ENCODE peak calls at places on chromosomes 7 and 10, in six cellular contexts. Q is transverse colon; D is activated CD4-positive, alpha-beta memory T cell treated with anti-CD3 and anti-CD28 coated beads, Interleukin-2, amount 10 ng/mL, durations not matched to agents 7 days and 5 days; M is HFFc6; L is NCI-H1092; F is activated gamma-delta T cell. Z is an unnamed sample.

GRCh38 chr7:149369497-149369896 is 91.4 kb downstream of the ZNF777 start:
- DNase-seq in Q (no peak), D (no peak), M (no peak), L (no peak), F (no peak), Z (peak; percentile 8)

GRCh38 chr10:29305031-29305335 is 16.1 kb downstream of the LYZL1 start:
- DNase-seq in Q (no peak), D (no peak), M (no peak), L (no peak), F (no peak), Z (no peak)

GRCh38 chr10:72020914-72021754 is 56.9 kb downstream of the CHST3 start:
- DNase-seq in Q (no peak), D (no peak), M (no peak), L (no peak), F (no peak), Z (no peak)

GRCh38 chr10:33235271-33235884 is 99.1 kb downstream of the NRP1 start:
- DNase-seq in Q (no peak), D (no peak), M (no peak), L (no peak), F (no peak), Z (no peak)

GRCh38 chr7:138137423-138138171 is 61.3 kb downstream of the AKR1D1 start:
- DNase-seq in Q (no peak), D (no peak), M (no peak), L (no peak), F (no peak), Z (no peak)

GRCh38 chr10:103334567-103334966 is 16.4 kb downstream of the PCGF6 start:
- DNase-seq in Q (no peak), D (no peak), M (no peak), L (no peak), F (no peak), Z (no peak)

GRCh38 chr7:149422914-149423285 is 38.0 kb downstream of the ZNF777 start:
- DNase-seq in Q (peak; percentile 37), D (peak; percentile 38), M (no peak), L (no peak), F (no peak), Z (no peak)

GRCh38 chr10:88702848-88703597 is 3.0 kb upstream of the LIPK start:
- DNase-seq in Q (peak; percentile 68), D (no peak), M (no peak), L (peak; percentile 4), F (no peak), Z (peak; percentile 83)

GRCh38 chr7:2044311-2044882 is 188.3 kb downstream of the MAD1L1 start:
- DNase-seq in Q (no peak), D (no peak), M (no peak), L (no peak), F (no peak), Z (no peak)

GRCh38 chr7:44378744-44379143 is 53.4 kb upstream of the CAMK2B start:
- DNase-seq in Q (no peak), D (no peak), M (peak; percentile 86), L (no peak), F (no peak), Z (peak; percentile 83)

GRCh38 chr7:139431010-139431409 is 52.5 kb downstream of the KLRG2 start:
- DNase-seq in Q (no peak), D (no peak), M (no peak), L (no peak), F (no peak), Z (peak; percentile 59)

GRCh38 chr10:17793041-17793440 is 16.1 kb upstream of the MRC1 start:
- DNase-seq in Q (no peak), D (no peak), M (no peak), L (no peak), F (no peak), Z (no peak)

GRCh38 chr10:11440250-11441150 is 170.9 kb downstream of the USP6NL start:
- DNase-seq in Q (no peak), D (peak; percentile 24), M (no peak), L (no peak), F (no peak), Z (no peak)

GRCh38 chr10:60465801-60466200 is 76.1 kb upstream of the ANK3 start:
- DNase-seq in Q (no peak), D (no peak), M (peak; percentile 25), L (no peak), F (no peak), Z (no peak)

GRCh38 chr7:102463841-102464576 is 654 bp downstream of the ALKBH4 start:
- DNase-seq in Q (no peak), D (no peak), M (no peak), L (no peak), F (no peak), Z (no peak)

GRCh38 chr10:48289652-48290238 is 15.2 kb upstream of the FRMPD2 start:
- DNase-seq in Q (peak; percentile 52), D (peak; percentile 51), M (no peak), L (peak; percentile 11), F (no peak), Z (peak; percentile 34)

GRCh38 chr10:34262965-34263364 is 552.1 kb downstream of the PARD3 start:
- DNase-seq in Q (no peak), D (no peak), M (peak; percentile 26), L (no peak), F (no peak), Z (no peak)

GRCh38 chr7:85018498-85018897 is 168.4 kb downstream of the SEMA3D start:
- DNase-seq in Q (no peak), D (no peak), M (no peak), L (no peak), F (no peak), Z (no peak)

GRCh38 chr10:103765981-103766380 is 89.4 kb downstream of the SH3PXD2A start:
- DNase-seq in Q (no peak), D (peak; percentile 83), M (no peak), L (no peak), F (peak; percentile 27), Z (no peak)

GRCh38 chr7:127391591-127392181 is 822 bp downstream of the ZNF800 start:
- DNase-seq in Q (peak; percentile 53), D (peak; percentile 66), M (no peak), L (no peak), F (peak; percentile 34), Z (peak; percentile 21)

GRCh38 chr7:78279035-78279434 is 480.5 kb downstream of the PHTF2 start:
- DNase-seq in Q (no peak), D (no peak), M (peak; percentile 83), L (no peak), F (no peak), Z (peak; percentile 42)

GRCh38 chr7:150941983-150942590 is 36.0 kb downstream of the KCNH2 start:
- DNase-seq in Q (peak; percentile 70), D (peak; percentile 73), M (no peak), L (no peak), F (no peak), Z (no peak)

GRCh38 chr10:98534046-98534445 is 87.3 kb upstream of the HPS1 start:
- DNase-seq in Q (no peak), D (no peak), M (peak; percentile 40), L (no peak), F (no peak), Z (no peak)

GRCh38 chr10:32298066-32298812 is 48.7 kb downstream of the EPC1 start:
- DNase-seq in Q (no peak), D (no peak), M (peak; percentile 83), L (no peak), F (no peak), Z (peak; percentile 70)